ENCODE peak calls at places on chromosomes 1 and 21, in nine cellular contexts. One of them, this sample, is unnamed.

GRCh38 chr21:23812485-23812884 is 1794.8 kb downstream of the MRPL39 start:
- DNase-seq in K562: no peak
- DNase-seq in HepG2: no peak
- DNase-seq in A549: no peak
- DNase-seq in IMR-90: no peak
- DNase-seq in hepatocyte: no peak
- DNase-seq in MM.1S: no peak
- DNase-seq in mesendoderm: no peak
- DNase-seq in OCI-LY7: no peak
- DNase-seq in this sample: no peak

GRCh38 chr1:203934027-203934426 is 72.6 kb downstream of the SNRPE start:
- DNase-seq in K562: no peak
- DNase-seq in HepG2: no peak
- DNase-seq in A549: no peak
- DNase-seq in IMR-90: no peak
- DNase-seq in hepatocyte: no peak
- DNase-seq in MM.1S: no peak
- DNase-seq in mesendoderm: peak; percentile 44
- DNase-seq in OCI-LY7: no peak
- DNase-seq in this sample: no peak

GRCh38 chr1:24912359-24913273 is 17.5 kb downstream of the RUNX3 start:
- DNase-seq in K562: no peak
- DNase-seq in HepG2: no peak
- DNase-seq in A549: no peak
- DNase-seq in IMR-90: no peak
- DNase-seq in hepatocyte: no peak
- DNase-seq in MM.1S: no peak
- DNase-seq in mesendoderm: no peak
- DNase-seq in OCI-LY7: no peak
- DNase-seq in this sample: peak; percentile 73

GRCh38 chr1:65812065-65812464 is 19.4 kb downstream of the PDE4B start:
- DNase-seq in K562: no peak
- DNase-seq in HepG2: no peak
- DNase-seq in A549: no peak
- DNase-seq in IMR-90: peak; percentile 95
- DNase-seq in hepatocyte: no peak
- DNase-seq in MM.1S: peak; percentile 98
- DNase-seq in mesendoderm: peak; percentile 59
- DNase-seq in OCI-LY7: no peak
- DNase-seq in this sample: no peak

GRCh38 chr1:1240822-1241587 is 5.5 kb downstream of the C1QTNF12 start:
- DNase-seq in K562: no peak
- DNase-seq in HepG2: peak; percentile 46
- DNase-seq in A549: no peak
- DNase-seq in IMR-90: no peak
- DNase-seq in hepatocyte: no peak
- DNase-seq in MM.1S: no peak
- DNase-seq in mesendoderm: no peak
- DNase-seq in OCI-LY7: no peak
- DNase-seq in this sample: peak; percentile 95

GRCh38 chr1:48196168-48196716 is 26.3 kb upstream of the SLC5A9 start:
- DNase-seq in K562: no peak
- DNase-seq in HepG2: no peak
- DNase-seq in A549: no peak
- DNase-seq in IMR-90: no peak
- DNase-seq in hepatocyte: no peak
- DNase-seq in MM.1S: no peak
- DNase-seq in mesendoderm: no peak
- DNase-seq in OCI-LY7: no peak
- DNase-seq in this sample: no peak

GRCh38 chr1:245105042-245105441 is 49.7 kb upstream of the KIF26B start:
- DNase-seq in K562: no peak
- DNase-seq in HepG2: no peak
- DNase-seq in A549: no peak
- DNase-seq in IMR-90: no peak
- DNase-seq in hepatocyte: no peak
- DNase-seq in MM.1S: no peak
- DNase-seq in mesendoderm: no peak
- DNase-seq in OCI-LY7: no peak
- DNase-seq in this sample: no peak

GRCh38 chr1:220976390-220976789 is 97.1 kb downstream of the HLX start:
- DNase-seq in K562: no peak
- DNase-seq in HepG2: no peak
- DNase-seq in A549: no peak
- DNase-seq in IMR-90: peak; percentile 22
- DNase-seq in hepatocyte: no peak
- DNase-seq in MM.1S: no peak
- DNase-seq in mesendoderm: no peak
- DNase-seq in OCI-LY7: no peak
- DNase-seq in this sample: no peak

GRCh38 chr1:83849191-83850061 is 149.5 kb downstream of the TTLL7 start:
- DNase-seq in K562: no peak
- DNase-seq in HepG2: no peak
- DNase-seq in A549: no peak
- DNase-seq in IMR-90: no peak
- DNase-seq in hepatocyte: no peak
- DNase-seq in MM.1S: no peak
- DNase-seq in mesendoderm: peak; percentile 2
- DNase-seq in OCI-LY7: no peak
- DNase-seq in this sample: no peak

GRCh38 chr21:33682992-33683627 is 40.8 kb downstream of the ITSN1 start:
- DNase-seq in K562: no peak
- DNase-seq in HepG2: peak; percentile 56
- DNase-seq in A549: peak; percentile 3
- DNase-seq in IMR-90: peak; percentile 88
- DNase-seq in hepatocyte: peak; percentile 63
- DNase-seq in MM.1S: no peak
- DNase-seq in mesendoderm: peak; percentile 95
- DNase-seq in OCI-LY7: no peak
- DNase-seq in this sample: no peak

GRCh38 chr1:101566883-101567538 is 330.2 kb downstream of the S1PR1 start:
- DNase-seq in K562: no peak
- DNase-seq in HepG2: no peak
- DNase-seq in A549: no peak
- DNase-seq in IMR-90: no peak
- DNase-seq in hepatocyte: no peak
- DNase-seq in MM.1S: no peak
- DNase-seq in mesendoderm: no peak
- DNase-seq in OCI-LY7: no peak
- DNase-seq in this sample: no peak

GRCh38 chr21:35920428-35920827 is 139.9 kb downstream of the SETD4 start:
- DNase-seq in K562: no peak
- DNase-seq in HepG2: peak; percentile 35
- DNase-seq in A549: no peak
- DNase-seq in IMR-90: no peak
- DNase-seq in hepatocyte: peak; percentile 34
- DNase-seq in MM.1S: no peak
- DNase-seq in mesendoderm: no peak
- DNase-seq in OCI-LY7: no peak
- DNase-seq in this sample: no peak

GRCh38 chr1:180311011-180311730 is 81.1 kb downstream of the LHX4 start:
- DNase-seq in K562: no peak
- DNase-seq in HepG2: no peak
- DNase-seq in A549: no peak
- DNase-seq in IMR-90: peak; percentile 80
- DNase-seq in hepatocyte: peak; percentile 33
- DNase-seq in MM.1S: no peak
- DNase-seq in mesendoderm: no peak
- DNase-seq in OCI-LY7: no peak
- DNase-seq in this sample: peak; percentile 27

GRCh38 chr1:58895559-58896135 is 111.8 kb upstream of the JUN start:
- DNase-seq in K562: no peak
- DNase-seq in HepG2: no peak
- DNase-seq in A549: no peak
- DNase-seq in IMR-90: peak; percentile 22
- DNase-seq in hepatocyte: no peak
- DNase-seq in MM.1S: no peak
- DNase-seq in mesendoderm: no peak
- DNase-seq in OCI-LY7: no peak
- DNase-seq in this sample: peak; percentile 47

DNA sequence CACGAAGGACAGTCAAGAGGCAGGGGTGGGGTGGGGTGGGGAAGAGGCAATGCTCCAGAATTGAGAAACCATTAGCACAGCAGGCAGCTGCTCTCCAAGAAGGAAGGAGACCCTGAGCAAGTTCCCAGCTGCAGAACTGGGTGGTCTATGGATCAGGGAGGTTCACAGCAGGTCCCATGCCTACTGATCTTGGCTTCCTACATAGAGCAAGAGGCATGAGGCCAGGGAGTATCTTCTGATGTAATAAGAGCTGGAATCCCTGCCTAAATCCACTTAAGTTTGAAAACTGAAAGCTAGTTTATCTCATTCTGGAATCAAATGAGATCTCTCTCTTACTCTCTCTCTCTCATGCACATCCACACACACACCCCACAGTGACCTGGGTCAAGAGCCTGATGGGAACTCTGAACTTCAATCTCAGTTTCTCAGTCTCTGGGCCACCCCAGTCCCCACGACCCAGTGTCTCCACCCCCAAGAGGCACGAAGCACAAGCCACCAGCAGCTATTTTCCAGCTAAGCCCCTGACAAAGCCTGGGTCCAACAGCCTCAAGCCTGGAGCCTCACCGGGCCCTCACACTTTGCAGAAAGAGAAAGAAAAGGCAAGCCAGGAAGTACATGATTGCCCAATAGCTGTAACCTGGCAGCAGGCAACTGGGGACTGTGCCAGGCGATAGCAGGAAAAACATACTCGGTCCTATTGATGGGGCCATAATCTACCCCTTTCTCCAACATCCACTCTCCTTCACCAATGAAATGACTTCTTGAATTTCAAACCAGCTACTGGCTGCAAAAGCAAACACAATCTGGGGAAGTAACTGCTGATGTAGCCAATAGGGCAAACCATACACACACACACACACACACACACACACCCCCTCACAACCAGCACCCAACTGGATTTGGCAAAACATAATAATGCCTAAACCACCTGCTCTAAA is 2.2 kb downstream of the NUAK2 start:
- DNase-seq in K562: no peak
- DNase-seq in HepG2: peak; percentile 88
- DNase-seq in A549: no peak
- DNase-seq in IMR-90: peak; percentile 78
- DNase-seq in hepatocyte: peak; percentile 66
- DNase-seq in MM.1S: peak; percentile 45
- DNase-seq in mesendoderm: no peak
- DNase-seq in OCI-LY7: peak; percentile 46
- DNase-seq in this sample: peak; percentile 77
- H3K4me3 ChIP-seq in K562: no peak overlapping the region
- H3K4me3 ChIP-seq in HepG2: peak overlapping the region; percentile 43
- H3K4me3 ChIP-seq in A549: peak overlapping the region; percentile 95
- H3K4me3 ChIP-seq in IMR-90: peak overlapping the region; percentile 52
- H3K4me3 ChIP-seq in hepatocyte: peak overlapping the region; percentile 14
- H3K4me3 ChIP-seq in MM.1S: peak overlapping the region; percentile 28
- H3K4me3 ChIP-seq in mesendoderm: no peak overlapping the region
- H3K4me3 ChIP-seq in OCI-LY7: peak overlapping the region; percentile 75
- H3K4me3 ChIP-seq in this sample: peak overlapping the region; percentile 92

GRCh38 chr1:88169939-88170338 is 514.1 kb upstream of the PKN2 start:
- DNase-seq in K562: no peak
- DNase-seq in HepG2: no peak
- DNase-seq in A549: no peak
- DNase-seq in IMR-90: no peak
- DNase-seq in hepatocyte: no peak
- DNase-seq in MM.1S: no peak
- DNase-seq in mesendoderm: no peak
- DNase-seq in OCI-LY7: no peak
- DNase-seq in this sample: no peak
- H3K4me2 ChIP-seq in K562: no peak overlapping the region
- H3K4me2 ChIP-seq in HepG2: no peak overlapping the region
- H3K4me2 ChIP-seq in A549: no peak overlapping the region
- H3K4me2 ChIP-seq in IMR-90: no peak overlapping the region
- H3K4me2 ChIP-seq in hepatocyte: no peak overlapping the region
- H3K4me2 ChIP-seq in MM.1S: no peak overlapping the region
- H3K4me2 ChIP-seq in mesendoderm: no peak overlapping the region
- H3K4me2 ChIP-seq in OCI-LY7: no peak overlapping the region
- H3K4me2 ChIP-seq in this sample: no peak overlapping the region

DNA sequence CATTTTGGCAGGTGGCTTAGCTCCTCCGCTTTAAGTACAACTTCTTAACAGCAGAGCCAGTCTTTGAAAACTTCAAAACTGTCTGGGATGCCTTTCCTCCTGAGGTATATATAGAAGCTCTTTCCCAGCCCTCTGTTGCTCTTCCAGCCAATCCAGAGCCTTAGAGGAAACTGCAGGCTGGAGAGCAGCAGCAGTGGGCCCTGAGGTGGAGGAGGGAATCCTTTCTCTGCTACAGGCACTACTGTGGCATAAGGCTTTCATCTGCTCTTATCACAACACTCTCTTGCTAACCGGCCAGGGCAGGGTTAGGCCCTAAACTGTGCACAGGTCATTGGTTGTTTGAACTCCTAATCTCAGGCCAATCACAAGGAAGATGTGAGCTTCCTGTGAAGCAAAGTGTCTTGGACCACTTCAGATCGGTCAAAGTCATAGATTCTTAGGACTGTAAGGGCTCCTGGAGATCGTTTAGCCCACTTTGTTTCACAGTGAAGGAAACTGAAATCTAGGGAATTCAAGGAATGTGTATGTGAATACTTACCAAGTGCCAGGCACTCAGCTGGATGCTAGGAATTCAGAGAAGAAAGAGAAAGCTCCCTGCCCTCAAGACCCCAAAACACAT is at the start of gene RGS5:
- DNase-seq in K562: no peak
- DNase-seq in HepG2: no peak
- DNase-seq in A549: no peak
- DNase-seq in IMR-90: peak; percentile 40
- DNase-seq in hepatocyte: no peak
- DNase-seq in MM.1S: no peak
- DNase-seq in mesendoderm: peak; percentile 99
- DNase-seq in OCI-LY7: no peak
- DNase-seq in this sample: peak; percentile 42
- H3K4me3 ChIP-seq in K562: no peak within 1 kb of the TSS
- H3K4me3 ChIP-seq in HepG2: no peak within 1 kb of the TSS
- H3K4me3 ChIP-seq in A549: no peak within 1 kb of the TSS
- H3K4me3 ChIP-seq in IMR-90: no peak within 1 kb of the TSS
- H3K4me3 ChIP-seq in hepatocyte: no peak within 1 kb of the TSS
- H3K4me3 ChIP-seq in MM.1S: no peak within 1 kb of the TSS
- H3K4me3 ChIP-seq in mesendoderm: no peak within 1 kb of the TSS
- H3K4me3 ChIP-seq in OCI-LY7: no peak within 1 kb of the TSS
- H3K4me3 ChIP-seq in this sample: no peak within 1 kb of the TSS

DNA sequence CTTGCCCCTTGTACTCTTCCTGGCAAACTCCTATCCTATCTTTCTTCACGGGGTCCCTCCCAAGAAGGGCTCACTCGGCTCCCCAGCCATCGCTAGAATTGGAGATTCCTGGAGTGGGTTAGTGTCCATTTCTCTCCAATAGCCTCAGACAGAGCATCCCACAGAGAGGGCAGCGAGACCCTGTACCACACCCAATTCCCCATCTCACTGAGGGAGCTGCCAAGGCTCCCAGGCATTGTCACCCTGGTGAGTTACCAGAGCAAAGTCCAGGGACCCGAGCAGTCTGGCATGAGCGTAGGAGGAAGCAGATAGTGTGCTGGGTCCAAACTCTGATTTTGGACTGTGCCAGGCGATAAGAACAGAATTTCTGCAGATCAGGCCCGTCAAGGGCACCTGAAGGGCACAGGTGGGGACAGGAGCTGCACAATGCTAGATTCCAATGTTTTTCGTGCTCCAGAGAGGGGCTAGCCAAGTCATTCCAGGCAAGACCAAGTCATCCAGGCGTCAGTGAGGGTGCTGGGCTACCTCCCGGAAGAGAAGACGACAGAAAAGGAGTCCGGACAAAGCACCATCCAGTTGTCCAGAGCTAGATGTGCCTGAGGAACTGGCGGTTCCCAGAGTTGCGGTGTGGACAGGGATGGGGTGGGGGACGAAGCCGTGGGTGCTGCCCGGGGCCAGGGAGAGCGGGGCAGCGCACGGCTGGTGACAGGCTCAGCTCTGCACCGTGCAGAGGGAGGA is 15.3 kb downstream of the AKR7A3 start:
- DNase-seq in K562: no peak
- DNase-seq in HepG2: no peak
- DNase-seq in A549: no peak
- DNase-seq in IMR-90: no peak
- DNase-seq in hepatocyte: no peak
- DNase-seq in MM.1S: no peak
- DNase-seq in mesendoderm: no peak
- DNase-seq in OCI-LY7: no peak
- DNase-seq in this sample: peak; percentile 61
- H3K4me2 ChIP-seq in K562: no peak overlapping the region
- H3K4me2 ChIP-seq in HepG2: no peak overlapping the region
- H3K4me2 ChIP-seq in A549: no peak overlapping the region
- H3K4me2 ChIP-seq in IMR-90: no peak overlapping the region
- H3K4me2 ChIP-seq in hepatocyte: no peak overlapping the region
- H3K4me2 ChIP-seq in MM.1S: no peak overlapping the region
- H3K4me2 ChIP-seq in mesendoderm: no peak overlapping the region
- H3K4me2 ChIP-seq in OCI-LY7: no peak overlapping the region
- H3K4me2 ChIP-seq in this sample: no peak overlapping the region

This sample was measured in osteoblast.